ENCODE peak calls at places on chromosome 21, in ten cellular contexts. L, B, Z, H, U, G, A, K, C and S are unnamed samples.
A peak's percentile ranks its signal among the peaks of the same experiment; 100 is the strongest.

GRCh38 chr21:34639882-34640788 is 25.2 kb upstream of the RCAN1 start:
- DNase-seq in L (peak; percentile 13), B (no peak), Z (peak; percentile 59), H (no peak), U (no peak), G (no peak), A (no peak), K (peak; percentile 77), C (peak; percentile 11), S (no peak)

GRCh38 chr21:33025471-33026298 is at the start of gene OLIG2:
- DNase-seq in L (peak; percentile 16), B (peak; percentile 96), Z (peak; percentile 42), H (no peak), U (no peak), G (no peak), A (no peak), K (no peak), C (no peak), S (peak; percentile 50)

GRCh38 chr21:26389971-26390641 is 183.0 kb downstream of the CYYR1 start:
- DNase-seq in L (peak; percentile 21), B (no peak), Z (peak; percentile 83), H (no peak), U (no peak), G (no peak), A (no peak), K (no peak), C (peak; percentile 86), S (no peak)

GRCh38 chr21:42010507-42011493 is 640 bp upstream of the ZBTB21 start:
- DNase-seq in L (no peak), B (no peak), Z (peak; percentile 27), H (peak; percentile 13), U (no peak), G (peak; percentile 6), A (no peak), K (peak; percentile 76), C (no peak), S (no peak)

GRCh38 chr21:29540289-29540688 is 241.6 kb downstream of the BACH1 start:
- DNase-seq in L (peak; percentile 31), B (no peak), Z (peak; percentile 11), H (no peak), U (no peak), G (no peak), A (no peak), K (no peak), C (no peak), S (no peak)

GRCh38 chr21:45001134-45002095 is 61.6 kb downstream of the SLX9 start:
- DNase-seq in L (peak; percentile 65), B (peak; percentile 35), Z (peak; percentile 89), H (no peak), U (peak; percentile 40), G (no peak), A (peak; percentile 56), K (peak; percentile 49), C (peak; percentile 64), S (peak; percentile 94)

GRCh38 chr21:24939288-24939687 is 668.0 kb downstream of the MRPL39 start:
- DNase-seq in L (no peak), B (peak; percentile 10), Z (peak; percentile 3), H (no peak), U (no peak), G (no peak), A (no peak), K (no peak), C (no peak), S (no peak)

GRCh38 chr21:37534431-37534830 is 167.9 kb downstream of the DYRK1A start:
- DNase-seq in L (no peak), B (no peak), Z (no peak), H (no peak), U (no peak), G (no peak), A (no peak), K (no peak), C (no peak), S (no peak)

GRCh38 chr21:19935459-19935858 is 1062.8 kb upstream of the NCAM2 start:
- DNase-seq in L (no peak), B (no peak), Z (no peak), H (no peak), U (no peak), G (no peak), A (no peak), K (no peak), C (no peak), S (no peak)

GRCh38 chr21:34952701-34953100 is 96.4 kb downstream of the RUNX1 start:
- DNase-seq in L (no peak), B (no peak), Z (peak; percentile 45), H (no peak), U (no peak), G (no peak), A (no peak), K (no peak), C (no peak), S (no peak)

GRCh38 chr21:15015622-15016471 is 49.0 kb downstream of the NRIP1 start:
- DNase-seq in L (peak; percentile 91), B (no peak), Z (peak; percentile 80), H (no peak), U (no peak), G (no peak), A (peak; percentile 67), K (no peak), C (peak; percentile 92), S (no peak)

GRCh38 chr21:43676391-43676790 is 17.0 kb downstream of the RRP1B start:
- DNase-seq in L (no peak), B (no peak), Z (no peak), H (no peak), U (no peak), G (no peak), A (no peak), K (peak; percentile 19), C (no peak), S (no peak)

GRCh38 chr21:45327458-45328197 is 39.9 kb upstream of the POFUT2 start:
- DNase-seq in L (no peak), B (no peak), Z (no peak), H (no peak), U (peak; percentile 45), G (no peak), A (no peak), K (no peak), C (no peak), S (peak; percentile 61)

GRCh38 chr21:25871566-25871965 is 136.8 kb downstream of the GABPA start:
- DNase-seq in L (no peak), B (no peak), Z (no peak), H (no peak), U (no peak), G (no peak), A (no peak), K (no peak), C (no peak), S (no peak)

GRCh38 chr21:45991606-45992301 is 10.2 kb downstream of the COL6A1 start:
- DNase-seq in L (no peak), B (no peak), Z (no peak), H (no peak), U (peak; percentile 42), G (no peak), A (no peak), K (peak; percentile 55), C (no peak), S (peak; percentile 62)

GRCh38 chr21:41509733-41510132 is 1.8 kb upstream of the TMPRSS2 start:
- DNase-seq in L (no peak), B (no peak), Z (no peak), H (no peak), U (no peak), G (no peak), A (no peak), K (no peak), C (no peak), S (no peak)

GRCh38 chr21:46142581-46143473 is 12.6 kb downstream of the FTCD start:
- DNase-seq in L (no peak), B (no peak), Z (no peak), H (no peak), U (peak; percentile 44), G (no peak), A (no peak), K (no peak), C (no peak), S (peak; percentile 59)

GRCh38 chr21:36330904-36331303 is 10.9 kb downstream of the MORC3 start:
- DNase-seq in L (peak; percentile 60), B (peak; percentile 60), Z (peak; percentile 64), H (peak; percentile 51), U (peak; percentile 54), G (peak; percentile 42), A (peak; percentile 46), K (peak; percentile 79), C (peak; percentile 69), S (no peak)

GRCh38 chr21:42161401-42161956 is 57.5 kb upstream of the ABCG1 start:
- DNase-seq in L (no peak), B (no peak), Z (no peak), H (no peak), U (no peak), G (no peak), A (no peak), K (peak; percentile 58), C (no peak), S (no peak)

GRCh38 chr21:38841472-38841871 is 35.7 kb downstream of the ETS2 start:
- DNase-seq in L (no peak), B (no peak), Z (no peak), H (no peak), U (no peak), G (no peak), A (no peak), K (no peak), C (no peak), S (no peak)